ENCODE peak calls at places on chromosomes 13 and 19, in six cellular contexts. U is K562, B is A549, D is HepG2, W is endothelial cell of umbilical vein, C is GM12878. N is an unnamed sample.

GRCh38 chr13:110647365-110647737 is 32.0 kb downstream of the NAXD start:
- DNase-seq in U (no peak), B (no peak), D (no peak), W (no peak), C (no peak), N (no peak)

GRCh38 chr19:11238781-11239376 is 540 bp upstream of the ANGPTL8 start:
- DNase-seq in U (no peak), B (no peak), D (no peak), W (no peak), C (no peak), N (no peak)

GRCh38 chr19:23799321-23799720 is 40.6 kb upstream of the ZNF681 start:
- DNase-seq in U (no peak), B (no peak), D (no peak), W (no peak), C (peak; percentile 5), N (no peak)

GRCh38 chr13:79434578-79434977 is 28.5 kb upstream of the RBM26 start:
- DNase-seq in U (no peak), B (no peak), D (no peak), W (peak; percentile 70), C (no peak), N (no peak)

GRCh38 chr13:112737329-112737728 is 47.5 kb downstream of the ATP11A start:
- DNase-seq in U (no peak), B (no peak), D (no peak), W (no peak), C (no peak), N (no peak)

GRCh38 chr13:103358245-103358932 is 292.2 kb upstream of the SLC10A2 start:
- DNase-seq in U (no peak), B (no peak), D (no peak), W (no peak), C (no peak), N (no peak)

GRCh38 chr19:15180451-15181390 is 20.1 kb downstream of the NOTCH3 start:
- DNase-seq in U (peak; percentile 90), B (no peak), D (peak; percentile 37), W (no peak), C (no peak), N (no peak)

GRCh38 chr13:93614776-93615175 is 388.2 kb downstream of the GPC6 start:
- DNase-seq in U (no peak), B (no peak), D (no peak), W (no peak), C (no peak), N (no peak)

GRCh38 chr19:39082745-39083598 is 1.2 kb upstream of the ACP7 start:
- DNase-seq in U (no peak), B (no peak), D (no peak), W (no peak), C (no peak), N (no peak)

GRCh38 chr13:44437356-44438233 is 64.0 kb downstream of the SERP2 start:
- DNase-seq in U (no peak), B (peak; percentile 49), D (peak; percentile 35), W (peak; percentile 70), C (no peak), N (peak; percentile 59)

GRCh38 chr13:44436589-44437337 is 63.1 kb downstream of the SERP2 start:
- DNase-seq in U (peak; percentile 91), B (peak; percentile 90), D (peak; percentile 86), W (peak; percentile 94), C (no peak), N (peak; percentile 84)

GRCh38 chr13:44440046-44440608 is 66.5 kb downstream of the SERP2 start:
- DNase-seq in U (no peak), B (no peak), D (no peak), W (no peak), C (no peak), N (no peak)

GRCh38 chr13:44439615-44440014 is 66.0 kb downstream of the SERP2 start:
- DNase-seq in U (no peak), B (no peak), D (no peak), W (peak; percentile 15), C (no peak), N (peak; percentile 37)

DNA sequence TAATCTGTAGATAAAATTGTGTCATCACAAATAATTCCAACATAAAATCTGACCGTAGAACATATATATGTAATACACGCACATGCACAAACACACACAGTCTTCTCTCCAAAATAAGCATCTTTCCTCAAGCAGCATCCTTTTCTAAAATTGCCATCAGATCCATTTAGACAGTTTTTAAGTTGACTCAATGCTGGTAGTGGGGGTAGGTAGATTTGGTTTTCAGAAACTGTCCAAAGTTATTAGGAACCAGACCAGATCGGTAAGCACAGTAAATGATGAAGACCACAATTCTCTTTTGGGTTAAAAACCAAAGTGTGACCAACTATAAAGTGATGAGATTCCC is 64.6 kb downstream of the SERP2 start:
- DNase-seq in U (no peak), B (no peak), D (no peak), W (no peak), C (no peak), N (no peak)
- TF ChIP-seq CTCF in U (no peak), B (no peak), D (no peak), W (no peak), C (no peak), N (no peak)

GRCh38 chr19:2634228-2634951 is 68.1 kb downstream of the GNG7 start:
- DNase-seq in U (no peak), B (no peak), D (no peak), W (no peak), C (no peak), N (peak; percentile 49)
- H3K4me3 ChIP-seq in U (no peak overlapping the region), B (no peak overlapping the region), D (peak overlapping the region; percentile 18), W (no peak overlapping the region), C (no peak overlapping the region), N (no peak overlapping the region)

DNA sequence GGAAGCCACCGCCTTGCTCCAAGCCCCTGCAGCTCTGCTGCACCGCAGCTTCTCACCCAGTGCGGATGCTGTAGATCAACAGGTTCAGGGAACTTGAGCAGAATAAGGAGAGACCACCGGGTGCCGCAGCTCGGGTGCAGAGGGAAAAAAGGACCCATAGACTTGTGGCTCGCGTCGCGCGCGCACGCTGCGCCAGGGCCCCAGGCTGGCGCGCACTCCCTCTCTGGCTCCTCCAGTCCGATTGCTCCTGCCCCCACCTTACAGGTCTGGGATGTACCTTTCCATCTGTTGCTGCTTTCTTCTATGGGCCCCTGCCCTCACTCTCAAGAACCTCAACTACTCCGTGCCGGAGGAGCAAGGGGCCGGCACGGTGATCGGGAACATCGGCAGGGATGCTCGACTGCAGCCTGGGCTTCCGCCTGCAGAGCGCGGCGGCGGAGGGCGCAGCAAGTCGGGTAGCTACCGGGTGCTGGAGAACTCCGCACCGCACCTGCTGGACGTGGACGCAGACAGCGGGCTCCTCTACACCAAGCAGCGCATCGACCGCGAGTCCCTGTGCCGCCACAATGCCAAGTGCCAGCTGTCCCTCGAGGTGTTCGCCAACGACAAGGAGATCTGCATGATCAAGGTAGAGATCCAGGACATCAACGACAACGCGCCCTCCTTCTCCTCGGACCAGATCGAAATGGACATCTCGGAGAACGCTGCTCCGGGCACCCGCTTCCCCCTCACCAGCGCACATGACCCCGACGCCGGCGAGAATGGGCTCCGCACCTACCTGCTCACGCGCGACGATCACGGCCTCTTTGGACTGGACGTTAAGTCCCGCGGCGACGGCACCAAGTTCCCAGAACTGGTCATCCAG is 964 bp downstream of the PCDH17 start:
- DNase-seq in U (no peak), B (no peak), D (no peak), W (peak; percentile 39), C (no peak), N (no peak)
- TF ChIP-seq MYC in U (no peak), B (no peak), D (no peak), W (no peak), C (no peak), N (no peak)

DNA sequence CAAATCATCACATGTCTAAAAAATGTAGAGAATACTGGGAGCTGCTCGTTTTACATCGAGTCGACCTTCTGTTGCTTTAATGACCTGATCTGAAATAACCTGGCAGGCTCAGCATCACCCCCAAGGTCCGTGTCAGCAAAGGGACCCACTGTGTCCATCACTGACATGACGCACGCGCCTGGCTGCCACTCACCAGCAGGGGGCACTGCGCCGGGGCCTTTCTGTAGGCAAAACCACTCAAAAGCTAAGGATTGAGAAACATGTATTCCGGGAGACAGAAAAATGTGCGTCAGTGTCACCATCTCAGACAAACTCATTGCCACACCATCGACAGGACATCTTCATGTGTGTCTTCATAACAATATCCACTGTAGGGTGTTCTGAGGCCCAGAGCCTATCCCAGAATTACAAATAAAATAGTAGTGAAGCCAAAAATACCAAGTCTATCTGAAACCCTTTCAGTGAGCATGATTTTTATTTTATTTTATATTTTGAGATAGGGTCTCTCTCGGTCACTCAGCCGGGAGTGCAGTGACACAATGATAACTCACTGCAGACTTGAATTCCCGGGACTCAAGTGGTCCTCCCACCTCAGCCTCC is 130.3 kb upstream of the LSM14A start:
- DNase-seq in U (peak; percentile 64), B (peak; percentile 79), D (peak; percentile 36), W (peak; percentile 41), C (no peak), N (peak; percentile 70)
- TF ChIP-seq CTCF in U (peak; percentile 82), B (peak; percentile 96), D (peak; percentile 85), W (peak; percentile 96), C (peak; percentile 89), N (peak; percentile 87)

DNA sequence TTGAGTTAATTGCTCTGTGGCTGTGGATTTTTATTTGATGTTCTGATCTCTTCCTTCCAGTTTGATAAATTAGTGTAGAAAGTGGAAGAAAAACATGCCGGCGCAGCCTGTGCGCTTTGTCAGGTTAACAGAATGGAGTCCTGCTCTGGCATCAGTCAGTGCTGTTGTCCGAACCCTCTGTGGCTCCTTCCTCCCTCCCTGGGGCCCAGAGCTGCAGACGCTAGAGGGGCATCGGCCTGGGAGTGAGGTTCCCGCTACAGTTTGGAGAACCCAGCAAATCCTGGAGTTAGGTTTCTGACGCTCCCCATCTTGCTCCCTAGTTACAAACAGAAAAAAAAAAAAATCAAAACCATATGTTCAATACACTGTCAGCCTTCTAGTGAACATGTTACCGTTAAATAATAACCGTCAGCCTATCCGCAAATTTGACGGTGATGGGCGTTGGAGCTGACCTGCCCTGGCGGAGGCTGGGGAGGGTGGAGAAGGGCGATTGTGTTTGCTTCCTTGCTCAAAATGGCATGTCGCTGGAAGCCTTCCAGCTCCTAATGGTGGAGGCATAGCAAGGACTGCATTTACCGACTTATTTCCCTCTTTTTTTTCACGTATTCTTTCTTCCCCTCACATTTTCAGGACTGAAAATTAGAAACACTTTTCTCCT is 13.5 kb downstream of the MBNL2 start:
- DNase-seq in U (no peak), B (no peak), D (no peak), W (peak; percentile 64), C (no peak), N (no peak)
- H3K4me3 ChIP-seq in U (no peak overlapping the region), B (no peak overlapping the region), D (no peak overlapping the region), W (peak overlapping the region; percentile 13), C (no peak overlapping the region), N (no peak overlapping the region)

N was measured in NB4.